ENCODE peak calls at places on chromosomes 6 and 20, in four cellular contexts. One of them, this sample, is unnamed. For H3K4me1, the result is how much of the 10 kb centered on the place peaks cover.

GRCh38 chr6:133083248-133083967 is 157.7 kb upstream of the EYA4 start:
- DNase-seq in CD8-positive, alpha-beta memory T cell: no peak
- DNase-seq in pancreas: no peak
- DNase-seq in A549: no peak
- DNase-seq in this sample: no peak

GRCh38 chr6:157107915-157108651 is 215.2 kb downstream of the TMEM242 start:
- DNase-seq in CD8-positive, alpha-beta memory T cell: no peak
- DNase-seq in pancreas: no peak
- DNase-seq in A549: peak
- DNase-seq in this sample: no peak

GRCh38 chr20:10282930-10283556 is 64.4 kb downstream of the SNAP25 start:
- DNase-seq in CD8-positive, alpha-beta memory T cell: no peak
- DNase-seq in pancreas: no peak
- DNase-seq in A549: peak
- DNase-seq in this sample: peak

GRCh38 chr6:82374481-82374880 is 10.9 kb downstream of the TPBG start:
- DNase-seq in CD8-positive, alpha-beta memory T cell: no peak
- DNase-seq in pancreas: no peak
- DNase-seq in A549: peak
- DNase-seq in this sample: no peak

GRCh38 chr6:12148317-12148801 is 136.2 kb downstream of the HIVEP1 start:
- DNase-seq in CD8-positive, alpha-beta memory T cell: no peak
- DNase-seq in pancreas: no peak
- DNase-seq in A549: peak
- DNase-seq in this sample: no peak

GRCh38 chr6:162385980-162386379 is 341.6 kb downstream of the PRKN start:
- DNase-seq in CD8-positive, alpha-beta memory T cell: no peak
- DNase-seq in pancreas: no peak
- DNase-seq in A549: no peak
- DNase-seq in this sample: no peak

GRCh38 chr6:37546141-37546871 is 46.6 kb upstream of the CCDC167 start:
- DNase-seq in CD8-positive, alpha-beta memory T cell: no peak
- DNase-seq in pancreas: no peak
- DNase-seq in A549: no peak
- DNase-seq in this sample: no peak

GRCh38 chr20:17543531-17543961 is 12.4 kb upstream of the BFSP1 start:
- DNase-seq in CD8-positive, alpha-beta memory T cell: no peak
- DNase-seq in pancreas: no peak
- DNase-seq in A549: no peak
- DNase-seq in this sample: no peak

GRCh38 chr20:2524435-2525272 is 11.7 kb upstream of the TMC2 start:
- DNase-seq in CD8-positive, alpha-beta memory T cell: peak
- DNase-seq in pancreas: peak
- DNase-seq in A549: peak
- DNase-seq in this sample: peak

GRCh38 chr20:41482647-41483552 is 116.3 kb upstream of the EMILIN3 start:
- DNase-seq in CD8-positive, alpha-beta memory T cell: no peak
- DNase-seq in pancreas: no peak
- DNase-seq in A549: peak
- DNase-seq in this sample: peak

GRCh38 chr6:81820979-81821378 is 68.5 kb upstream of the TENT5A start:
- DNase-seq in CD8-positive, alpha-beta memory T cell: no peak
- DNase-seq in pancreas: no peak
- DNase-seq in A549: no peak
- DNase-seq in this sample: no peak

GRCh38 chr20:38727602-38728236 is 3.4 kb downstream of the SLC32A1 start:
- DNase-seq in CD8-positive, alpha-beta memory T cell: no peak
- DNase-seq in pancreas: no peak
- DNase-seq in A549: no peak
- DNase-seq in this sample: no peak

GRCh38 chr6:78598966-78599365 is 268.4 kb upstream of the IRAK1BP1 start:
- DNase-seq in CD8-positive, alpha-beta memory T cell: no peak
- DNase-seq in pancreas: peak
- DNase-seq in A549: peak
- DNase-seq in this sample: peak

GRCh38 chr6:158970640-158971291 is 29.2 kb downstream of the RSPH3 start:
- DNase-seq in CD8-positive, alpha-beta memory T cell: no peak
- DNase-seq in pancreas: no peak
- DNase-seq in A549: no peak
- DNase-seq in this sample: no peak

GRCh38 chr6:149934249-149935156 is 7.3 kb upstream of the ULBP2 start:
- DNase-seq in CD8-positive, alpha-beta memory T cell: peak
- DNase-seq in pancreas: no peak
- DNase-seq in A549: peak
- DNase-seq in this sample: peak

GRCh38 chr6:101129851-101130250 is 248.7 kb upstream of the ASCC3 start:
- DNase-seq in CD8-positive, alpha-beta memory T cell: no peak
- DNase-seq in pancreas: no peak
- DNase-seq in A549: no peak
- DNase-seq in this sample: no peak

GRCh38 chr6:85460951-85461805 is 11.3 kb downstream of the NT5E start:
- DNase-seq in CD8-positive, alpha-beta memory T cell: peak
- DNase-seq in pancreas: no peak
- DNase-seq in A549: no peak
- DNase-seq in this sample: no peak

GRCh38 chr6:156029296-156029985 is 573.8 kb upstream of the NOX3 start:
- DNase-seq in CD8-positive, alpha-beta memory T cell: no peak
- DNase-seq in pancreas: no peak
- DNase-seq in A549: no peak
- DNase-seq in this sample: no peak

GRCh38 chr6:151285121-151285520 is 45.4 kb downstream of the AKAP12 start:
- DNase-seq in CD8-positive, alpha-beta memory T cell: no peak
- DNase-seq in pancreas: no peak
- DNase-seq in A549: no peak
- DNase-seq in this sample: no peak

GRCh38 chr6:149184523-149184922 is 133.0 kb upstream of the TAB2 start:
- DNase-seq in CD8-positive, alpha-beta memory T cell: no peak
- DNase-seq in pancreas: no peak
- DNase-seq in A549: no peak
- DNase-seq in this sample: no peak

GRCh38 chr6:89392823-89393222 is 19.2 kb downstream of the RRAGD start:
- DNase-seq in CD8-positive, alpha-beta memory T cell: no peak
- DNase-seq in pancreas: no peak
- DNase-seq in A549: no peak
- DNase-seq in this sample: no peak

GRCh38 chr6:28988536-28989415 is 16.3 kb downstream of the ZNF311 start:
- DNase-seq in CD8-positive, alpha-beta memory T cell: peak
- DNase-seq in pancreas: peak
- DNase-seq in A549: peak
- DNase-seq in this sample: no peak

GRCh38 chr6:13766201-13766634 is 48.1 kb downstream of the MCUR1 start:
- DNase-seq in CD8-positive, alpha-beta memory T cell: no peak
- DNase-seq in pancreas: no peak
- DNase-seq in A549: no peak
- DNase-seq in this sample: peak

GRCh38 chr6:109816452-109817374 is 125.6 kb downstream of the FIG4 start:
- DNase-seq in CD8-positive, alpha-beta memory T cell: no peak
- DNase-seq in pancreas: no peak
- DNase-seq in A549: no peak
- DNase-seq in this sample: no peak

GRCh38 chr6:73045609-73046008 is 179.7 kb downstream of the KHDC1L start:
- DNase-seq in CD8-positive, alpha-beta memory T cell: no peak
- DNase-seq in pancreas: no peak
- DNase-seq in A549: no peak
- DNase-seq in this sample: no peak

GRCh38 chr6:18215436-18215835 is 48.9 kb downstream of the DEK start:
- DNase-seq in CD8-positive, alpha-beta memory T cell: no peak
- DNase-seq in pancreas: no peak
- DNase-seq in A549: no peak
- DNase-seq in this sample: no peak

GRCh38 chr6:42889815-42890214 is 10.4 kb downstream of the RPL7L1 start:
- DNase-seq in CD8-positive, alpha-beta memory T cell: no peak
- DNase-seq in pancreas: no peak
- DNase-seq in A549: no peak
- DNase-seq in this sample: no peak
- H3K4me1 ChIP-seq in CD8-positive, alpha-beta memory T cell: under half
- H3K4me1 ChIP-seq in pancreas: under half
- H3K4me1 ChIP-seq in A549: under half
- H3K4me1 ChIP-seq in this sample: under half

DNA sequence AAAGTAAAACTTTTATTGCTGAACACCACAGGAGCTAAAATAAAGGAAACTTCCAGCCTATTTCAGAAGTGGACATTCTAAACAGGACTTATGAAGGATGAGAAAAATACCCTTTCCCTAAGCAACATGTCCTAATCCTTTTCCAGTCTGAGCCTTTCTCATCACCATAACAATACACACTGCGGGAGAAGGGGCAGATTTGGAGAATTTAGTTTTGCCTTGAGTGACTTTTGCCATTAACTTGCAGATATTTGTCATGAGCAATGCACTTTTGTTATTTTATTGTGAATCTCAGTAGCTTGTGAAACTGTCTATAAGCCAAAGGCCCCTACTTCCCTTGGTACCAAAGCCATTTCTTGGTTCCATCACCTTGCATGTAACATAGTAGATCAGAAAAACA is 53.0 kb upstream of the OLIG3 start:
- DNase-seq in CD8-positive, alpha-beta memory T cell: no peak
- DNase-seq in pancreas: no peak
- DNase-seq in A549: no peak
- DNase-seq in this sample: no peak
- H3K4me1 ChIP-seq in CD8-positive, alpha-beta memory T cell: under half
- H3K4me1 ChIP-seq in pancreas: under half
- H3K4me1 ChIP-seq in A549: under half
- H3K4me1 ChIP-seq in this sample: under half

GRCh38 chr20:62350098-62350628 is 16.9 kb downstream of the LAMA5 start:
- DNase-seq in CD8-positive, alpha-beta memory T cell: no peak
- DNase-seq in pancreas: no peak
- DNase-seq in A549: peak
- DNase-seq in this sample: no peak

GRCh38 chr20:62349537-62350097 is 17.5 kb downstream of the LAMA5 start:
- DNase-seq in CD8-positive, alpha-beta memory T cell: no peak
- DNase-seq in pancreas: no peak
- DNase-seq in A549: no peak
- DNase-seq in this sample: no peak

GRCh38 chr20:62352402-62353288 is 14.5 kb downstream of the LAMA5 start:
- DNase-seq in CD8-positive, alpha-beta memory T cell: no peak
- DNase-seq in pancreas: no peak
- DNase-seq in A549: peak
- DNase-seq in this sample: no peak

GRCh38 chr20:62351469-62352401 is 15.4 kb downstream of the LAMA5 start:
- DNase-seq in CD8-positive, alpha-beta memory T cell: no peak
- DNase-seq in pancreas: no peak
- DNase-seq in A549: no peak
- DNase-seq in this sample: no peak

GRCh38 chr20:62350629-62351422 is 16.3 kb downstream of the LAMA5 start:
- DNase-seq in CD8-positive, alpha-beta memory T cell: no peak
- DNase-seq in pancreas: no peak
- DNase-seq in A549: no peak
- DNase-seq in this sample: no peak
- H3K4me1 ChIP-seq in CD8-positive, alpha-beta memory T cell: under half
- H3K4me1 ChIP-seq in pancreas: under half
- H3K4me1 ChIP-seq in A549: half or more
- H3K4me1 ChIP-seq in this sample: under half

GRCh38 chr6:43772571-43773049 is 2.6 kb downstream of the VEGFA start:
- DNase-seq in CD8-positive, alpha-beta memory T cell: no peak
- DNase-seq in pancreas: peak
- DNase-seq in A549: peak
- DNase-seq in this sample: no peak
- H3K4me1 ChIP-seq in CD8-positive, alpha-beta memory T cell: under half
- H3K4me1 ChIP-seq in pancreas: under half
- H3K4me1 ChIP-seq in A549: under half
- H3K4me1 ChIP-seq in this sample: half or more

GRCh38 chr20:23515250-23515939 is 24.5 kb downstream of the CST8 start:
- DNase-seq in CD8-positive, alpha-beta memory T cell: no peak
- DNase-seq in pancreas: no peak
- DNase-seq in A549: no peak
- DNase-seq in this sample: no peak

GRCh38 chr20:23510000-23510590 is 19.2 kb downstream of the CST8 start:
- DNase-seq in CD8-positive, alpha-beta memory T cell: no peak
- DNase-seq in pancreas: no peak
- DNase-seq in A549: no peak
- DNase-seq in this sample: no peak

GRCh38 chr20:23514848-23515247 is 23.9 kb downstream of the CST8 start:
- DNase-seq in CD8-positive, alpha-beta memory T cell: no peak
- DNase-seq in pancreas: no peak
- DNase-seq in A549: no peak
- DNase-seq in this sample: no peak

GRCh38 chr20:23509580-23509913 is 18.6 kb downstream of the CST8 start:
- DNase-seq in CD8-positive, alpha-beta memory T cell: no peak
- DNase-seq in pancreas: no peak
- DNase-seq in A549: no peak
- DNase-seq in this sample: no peak

DNA sequence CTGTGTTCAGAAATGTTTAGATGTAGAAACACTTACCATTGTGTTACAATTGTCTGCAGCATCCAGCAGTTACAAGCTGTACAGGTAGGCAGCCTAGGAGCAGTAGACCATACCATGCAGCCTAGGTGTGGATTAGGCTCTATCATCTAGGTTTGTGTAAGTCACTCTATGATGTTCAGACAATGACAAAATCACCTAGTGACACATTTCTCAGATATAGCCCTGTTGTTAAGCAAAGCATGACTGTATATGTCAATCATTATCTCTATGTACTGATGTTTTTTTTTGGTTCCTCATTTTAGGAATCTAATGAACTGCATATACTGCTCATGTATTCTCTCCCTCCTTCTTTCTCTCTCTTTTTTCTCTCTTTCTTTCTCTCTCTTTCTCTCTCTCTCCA is 22.2 kb downstream of the CST8 start:
- DNase-seq in CD8-positive, alpha-beta memory T cell: no peak
- DNase-seq in pancreas: no peak
- DNase-seq in A549: no peak
- DNase-seq in this sample: no peak
- H3K4me1 ChIP-seq in CD8-positive, alpha-beta memory T cell: under half
- H3K4me1 ChIP-seq in pancreas: under half
- H3K4me1 ChIP-seq in A549: under half
- H3K4me1 ChIP-seq in this sample: under half